ENCODE peak calls at places on chromosome 9, in five cellular contexts. I is HCT116, W is H1, U is GM12878, Q is HepG2. A is an unnamed sample.

GRCh38 chr9:101848485-101848919 is 110.1 kb upstream of the GRIN3A start:
- DNase-seq in U (no peak), Q (no peak), W (no peak), I (no peak), A (peak; percentile 15)

GRCh38 chr9:98913044-98913443 is 30.7 kb upstream of the COL15A1 start:
- DNase-seq in U (no peak), I (no peak), W (no peak), Q (no peak), A (no peak)

GRCh38 chr9:129012343-129012742 is 15.8 kb downstream of the SH3GLB2 start:
- DNase-seq in I (no peak), U (no peak), W (no peak), Q (no peak), A (no peak)

GRCh38 chr9:109683521-109683920 is 96.5 kb upstream of the PALM2AKAP2 start:
- DNase-seq in U (no peak), I (no peak), W (no peak), Q (no peak), A (no peak)

GRCh38 chr9:84990416-84990815 is 320.9 kb downstream of the NTRK2 start:
- DNase-seq in I (no peak), U (no peak), W (no peak), Q (no peak), A (no peak)

GRCh38 chr9:133167096-133167695 is 3.5 kb upstream of the GBGT1 start:
- DNase-seq in I (no peak), Q (no peak), W (no peak), U (no peak), A (no peak)

GRCh38 chr9:133257398-133258053 is 17.5 kb downstream of the ABO start:
- DNase-seq in U (no peak), W (no peak), Q (no peak), I (no peak), A (peak; percentile 53)

GRCh38 chr9:36728651-36729520 is 156.2 kb downstream of the MELK start:
- DNase-seq in Q (peak; percentile 54), W (peak; percentile 99), U (peak; percentile 13), I (peak; percentile 57), A (peak; percentile 72)

GRCh38 chr9:106707722-106708121 is 155.2 kb upstream of the ZNF462 start:
- DNase-seq in U (no peak), Q (no peak), W (no peak), I (no peak), A (no peak)

DNA sequence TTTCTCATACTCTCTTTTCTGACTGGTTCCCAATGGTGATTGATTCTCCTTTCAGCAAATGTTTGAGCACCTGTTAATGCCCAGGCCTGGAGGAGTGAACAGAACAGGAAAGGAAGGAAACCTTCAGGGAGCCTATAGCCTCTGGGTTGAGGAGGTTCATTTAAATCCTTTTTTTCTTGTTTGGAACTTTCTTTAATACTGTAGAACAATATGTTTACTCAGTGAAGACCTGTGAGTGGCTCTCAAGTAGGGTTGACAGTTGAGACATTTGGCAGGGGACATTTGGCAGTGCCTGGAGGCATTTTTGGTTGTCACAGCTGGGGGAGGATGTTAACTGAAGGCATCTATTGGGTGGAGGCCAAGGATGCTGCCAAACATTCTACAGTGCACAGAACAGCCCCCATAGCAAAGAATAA is 6.1 kb upstream of the FAM120AOS start:
- DNase-seq in U (no peak), Q (no peak), W (no peak), I (no peak), A (no peak)
- TF ChIP-seq SIN3A in U (no peak), Q (no peak), W (no peak), I (no peak), A (no peak)

GRCh38 chr9:97363661-97364299 is 48.1 kb upstream of the TDRD7 start:
- DNase-seq in W (no peak), U (no peak), I (no peak), Q (no peak), A (no peak)
- TF ChIP-seq CEBPB in W (no peak), U (no peak), I (no peak), Q (no peak), A (no peak)

DNA sequence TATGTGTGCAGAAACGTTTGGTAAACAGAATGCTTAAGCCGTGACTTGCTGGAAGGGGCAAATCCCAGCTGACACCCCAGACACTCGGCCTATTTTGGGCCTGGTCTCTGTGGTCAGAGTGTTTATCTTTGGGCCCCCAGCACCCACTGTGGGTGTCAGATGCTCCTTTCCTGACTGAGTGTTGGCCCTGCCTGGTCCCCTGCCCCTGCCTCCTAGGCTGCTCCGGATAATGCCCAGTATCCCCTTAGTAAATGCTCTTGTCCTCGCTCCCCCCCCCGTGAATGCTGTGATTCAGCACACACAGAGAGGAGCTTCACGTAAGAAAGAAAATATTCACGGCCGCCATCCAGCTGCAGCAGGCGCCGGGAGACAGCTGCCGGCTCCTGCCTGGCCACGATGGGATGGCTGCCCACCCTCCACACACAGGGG is 11.3 kb upstream of the ANGPTL2 start:
- DNase-seq in Q (no peak), W (no peak), I (no peak), U (no peak), A (no peak)
- TF ChIP-seq SIN3A in Q (no peak), W (no peak), I (no peak), U (no peak), A (no peak)

GRCh38 chr9:78601957-78602565 is 305.1 kb downstream of the PSAT1 start:
- DNase-seq in W (peak; percentile 55), Q (peak; percentile 12), I (peak; percentile 22), U (no peak), A (peak; percentile 7)
- TF ChIP-seq CEBPB in W (no peak), Q (no peak), I (no peak), U (no peak), A (no peak)

DNA sequence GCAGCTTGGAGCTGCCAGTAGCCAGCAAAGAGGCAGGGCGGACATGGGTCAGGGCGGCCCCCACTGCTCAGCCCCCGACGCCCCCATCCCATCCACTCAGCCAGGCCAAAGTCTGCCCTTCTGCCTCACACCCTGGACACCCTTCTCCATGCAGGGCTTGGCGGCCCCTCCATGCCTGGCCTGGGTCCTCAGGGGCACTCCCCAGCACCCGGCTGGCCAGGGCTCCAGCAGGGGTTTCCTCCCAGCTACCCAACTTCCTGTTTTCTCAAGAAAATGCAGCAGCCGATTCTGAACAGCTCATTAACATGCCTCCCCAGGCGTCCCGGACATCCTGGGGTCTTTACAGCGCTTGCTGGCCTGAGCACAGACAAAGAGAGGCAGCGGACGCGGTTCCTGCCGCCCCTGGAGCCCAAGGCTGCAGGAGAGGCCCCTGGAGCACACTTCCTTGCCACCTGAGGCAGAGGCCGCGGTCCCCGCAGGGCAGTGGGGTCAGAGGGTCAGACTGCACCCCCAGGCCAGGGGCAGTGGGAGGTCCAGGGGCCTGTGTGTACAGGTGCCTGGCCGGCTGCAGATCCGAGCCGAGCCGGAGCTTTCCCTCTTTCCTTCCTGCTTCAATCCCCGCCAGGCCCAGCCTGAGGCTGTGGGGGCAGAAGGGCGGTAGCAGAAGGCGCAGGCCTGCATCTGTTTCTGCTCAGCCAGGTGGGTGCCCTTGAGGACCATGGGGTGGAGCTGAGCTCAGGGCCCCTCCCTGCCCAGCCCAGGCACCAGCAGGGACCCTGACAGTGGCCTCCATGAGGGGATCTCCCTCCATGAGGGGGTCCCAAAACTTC is 18.7 kb upstream of the NRARP start:
- DNase-seq in Q (no peak), W (peak; percentile 64), I (no peak), U (no peak), A (peak; percentile 9)
- TF ChIP-seq SIN3A in Q (no peak), W (no peak), I (no peak), U (no peak), A (no peak)

DNA sequence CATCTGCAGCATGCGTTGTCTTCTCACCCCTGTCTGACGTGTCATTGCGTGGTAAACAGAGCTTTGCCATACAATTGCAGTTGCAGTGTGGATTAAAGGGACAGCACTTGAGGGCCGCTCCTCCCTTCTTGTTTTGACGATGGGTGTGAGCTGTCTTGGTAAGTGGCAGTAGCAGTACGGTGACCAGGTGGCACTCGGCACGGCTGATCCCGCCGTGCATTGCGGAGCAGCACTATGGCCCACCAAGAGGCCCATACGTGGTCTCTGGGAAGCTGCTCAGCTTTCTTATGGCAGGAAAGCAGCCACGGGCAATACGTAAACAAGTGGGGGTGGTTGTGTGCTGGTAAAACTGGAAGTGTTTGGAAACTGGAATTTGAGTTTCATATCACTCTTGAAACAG is 25.1 kb downstream of the EHMT1 start:
- DNase-seq in W (no peak), U (no peak), Q (no peak), I (no peak), A (no peak)
- TF ChIP-seq CEBPB in W (no peak), U (no peak), Q (no peak), I (no peak), A (no peak)